ENCODE peak calls at places on chromosomes 16 and 17, in nine cellular contexts. M is RWPE2; I is A673; Q is transverse colon; B is CD8-positive, alpha-beta memory T cell; Z is GM12865; J is esophagus muscularis mucosa; L is heart left ventricle; H is CD8-positive, alpha-beta T cell. V is an unnamed sample.

GRCh38 chr16:66703359-66704215 is 7.0 kb upstream of the CMTM4 start:
- DNase-seq in J (no peak), B (no peak), I (no peak), M (no peak), L (no peak), Z (no peak), H (no peak), Q (no peak), V (no peak)

GRCh38 chr17:6046431-6046830 is 23.7 kb upstream of the WSCD1 start:
- DNase-seq in Q (no peak), L (no peak), I (no peak), H (no peak), Z (no peak), M (no peak), B (no peak), J (no peak), V (no peak)

GRCh38 chr16:80803341-80804060 is 897 bp downstream of the CDYL2 start:
- DNase-seq in B (peak), Z (peak), J (no peak), M (peak), L (peak), H (peak), Q (peak), I (peak), V (peak)

GRCh38 chr17:82373731-82374625 is 2.4 kb downstream of the UTS2R start:
- DNase-seq in B (no peak), L (no peak), J (no peak), M (peak), Q (no peak), Z (no peak), H (no peak), I (no peak), V (no peak)

GRCh38 chr16:14958970-14959369 is 15.9 kb upstream of the PDXDC1 start:
- DNase-seq in I (peak), M (no peak), H (no peak), B (no peak), Z (no peak), Q (no peak), L (no peak), J (no peak), V (no peak)

GRCh38 chr17:28347261-28347891 is 10.0 kb downstream of the POLDIP2 start:
- DNase-seq in B (no peak), H (no peak), J (no peak), Z (no peak), M (no peak), Q (no peak), L (no peak), I (no peak), V (no peak)

GRCh38 chr16:8173111-8173644 is 417.1 kb downstream of the TMEM114 start:
- DNase-seq in B (no peak), Z (peak), I (peak), H (no peak), Q (peak), M (no peak), J (no peak), L (peak), V (peak)

GRCh38 chr16:27700596-27700995 is 150.7 kb downstream of the KATNIP start:
- DNase-seq in B (no peak), Z (no peak), J (no peak), H (no peak), I (no peak), M (peak), L (no peak), Q (no peak), V (no peak)

GRCh38 chr17:15264542-15264941 is 584 bp downstream of the PMP22 start:
- DNase-seq in Q (peak), L (no peak), M (no peak), H (no peak), J (no peak), I (no peak), B (no peak), Z (no peak), V (peak)

GRCh38 chr17:15262291-15263205 is 2.6 kb downstream of the PMP22 start:
- DNase-seq in B (no peak), L (peak), M (no peak), Z (no peak), Q (peak), J (peak), I (no peak), H (no peak), V (peak)

GRCh38 chr17:15263206-15263579 is 1.9 kb downstream of the PMP22 start:
- DNase-seq in I (peak), J (peak), M (no peak), L (peak), H (no peak), B (no peak), Z (no peak), Q (peak), V (peak)

GRCh38 chr17:15265131-15265530 is at the start of gene PMP22:
- DNase-seq in H (no peak), Z (no peak), J (no peak), B (no peak), Q (peak), M (no peak), L (no peak), I (no peak), V (no peak)

DNA sequence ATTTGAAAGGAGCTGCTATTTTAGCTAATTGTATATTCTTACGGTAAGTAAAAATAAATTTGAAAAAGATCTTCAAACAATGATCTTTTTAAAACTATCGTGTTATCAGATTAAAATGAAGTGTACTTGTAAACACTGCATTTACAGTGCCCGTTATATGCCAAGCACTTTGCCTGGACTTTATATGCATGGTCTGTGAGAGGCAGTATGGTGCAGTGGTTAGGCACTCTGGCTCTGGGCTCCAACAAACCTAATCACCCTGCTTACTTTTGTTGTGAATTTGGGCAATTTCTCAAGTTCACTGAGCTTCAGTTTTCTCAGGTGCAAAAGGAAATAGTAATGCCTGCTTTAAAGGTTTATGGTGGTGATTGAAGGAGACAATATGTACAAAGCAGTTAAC is 1.4 kb downstream of the PMP22 start:
- DNase-seq in I (no peak), Z (no peak), M (no peak), B (no peak), L (no peak), J (no peak), H (no peak), Q (no peak), V (no peak)
- H3K4me3 ChIP-seq in I (no peak), Z (no peak), M (no peak), B (no peak), L (peak), J (peak), H (no peak), Q (peak), V (peak)

GRCh38 chr17:1416414-1416813 is 16.4 kb upstream of the YWHAE start:
- DNase-seq in M (no peak), B (no peak), Z (no peak), J (no peak), I (no peak), H (no peak), Q (no peak), L (no peak), V (no peak)

GRCh38 chr17:1412185-1413110 is 12.4 kb upstream of the YWHAE start:
- DNase-seq in L (no peak), B (no peak), I (no peak), Q (no peak), H (no peak), Z (no peak), M (no peak), J (no peak), V (peak)

GRCh38 chr17:1414634-1415033 is 14.6 kb upstream of the YWHAE start:
- DNase-seq in I (no peak), Z (no peak), J (no peak), Q (no peak), L (no peak), H (no peak), M (no peak), B (no peak), V (peak)

GRCh38 chr17:1413281-1413791 is 13.3 kb upstream of the YWHAE start:
- DNase-seq in Z (peak), M (peak), J (no peak), H (no peak), B (no peak), L (peak), Q (peak), I (no peak), V (peak)

DNA sequence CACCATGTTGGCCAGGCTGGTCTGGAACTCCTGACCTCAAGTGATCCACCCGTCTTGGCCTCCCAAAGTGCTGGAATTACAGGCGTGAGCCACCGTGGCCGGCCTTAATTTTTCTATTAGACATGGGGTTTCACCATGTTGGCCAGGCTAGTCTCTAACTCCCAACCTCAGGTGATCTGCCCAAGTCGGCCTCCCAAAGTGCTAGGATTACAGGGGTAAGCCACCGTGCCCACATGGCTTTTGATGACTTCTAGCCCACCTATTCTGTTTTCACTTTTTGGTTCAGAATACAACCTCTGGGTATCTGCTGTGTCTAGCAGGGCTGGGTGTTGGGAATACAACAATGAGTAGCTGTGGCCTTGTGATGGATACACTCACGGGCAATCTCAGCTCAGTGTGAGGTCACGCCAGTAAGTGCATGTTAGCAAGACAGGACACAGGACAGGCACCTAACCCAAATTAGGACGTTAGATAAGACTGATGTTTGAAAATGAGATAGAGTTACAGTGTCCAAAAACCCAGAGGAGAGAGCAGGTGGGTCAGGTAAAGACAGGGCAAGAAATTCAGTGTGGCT is 14.1 kb upstream of the YWHAE start:
- DNase-seq in B (no peak), J (no peak), M (no peak), Q (no peak), L (no peak), I (no peak), H (no peak), Z (no peak), V (no peak)
- H3K4me3 ChIP-seq in B (no peak), J (no peak), M (no peak), Q (no peak), L (no peak), I (no peak), H (no peak), Z (no peak), V (no peak)

DNA sequence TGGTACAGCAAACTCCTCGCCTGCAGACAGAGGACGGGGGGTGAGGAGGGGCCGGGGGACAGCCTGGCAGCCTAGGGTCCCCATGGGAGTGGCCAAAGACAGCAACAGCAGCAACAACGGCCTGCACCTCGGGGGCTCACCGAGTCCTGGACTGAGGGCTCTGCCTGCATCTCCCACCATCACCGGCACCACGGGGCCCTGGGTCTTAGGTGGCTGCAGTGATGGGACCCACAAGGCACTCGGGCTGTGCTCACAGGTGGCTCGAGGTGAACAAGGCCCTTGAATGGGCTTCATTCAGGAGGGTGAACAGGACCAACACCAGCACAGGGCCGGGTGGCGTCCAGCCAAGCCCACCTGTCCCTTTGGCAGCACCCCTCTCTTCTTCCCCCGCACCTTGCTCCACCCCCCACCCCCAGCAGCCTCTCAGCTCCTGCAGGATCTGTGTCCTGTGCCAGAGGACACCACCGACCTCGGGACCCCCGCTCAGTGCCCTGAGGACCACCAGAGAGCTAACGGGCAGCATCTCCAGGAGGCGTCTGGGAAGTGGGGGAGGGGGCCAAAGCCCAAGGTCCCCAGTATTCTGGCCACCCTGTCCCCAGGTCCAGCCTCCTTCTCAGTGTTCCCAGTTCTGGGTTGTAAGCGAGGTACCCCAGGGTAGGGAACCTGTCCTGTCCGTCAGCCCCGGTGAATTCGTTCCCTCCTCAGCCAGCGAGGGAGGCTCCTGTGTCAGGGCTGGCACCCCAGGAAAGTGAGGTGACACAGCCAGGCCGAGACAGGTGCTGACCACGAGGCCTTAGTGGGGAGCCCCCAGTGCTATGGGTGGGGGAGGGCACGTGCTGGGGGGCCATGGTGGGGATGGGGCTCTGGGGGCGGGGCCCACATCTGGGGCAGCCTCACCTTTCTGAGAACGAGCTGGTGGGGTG is 94.3 kb downstream of the TBC1D16 start:
- DNase-seq in M (peak), B (no peak), Z (no peak), Q (peak), I (no peak), H (no peak), J (no peak), L (peak), V (peak)
- H3K4me3 ChIP-seq in M (no peak), B (no peak), Z (no peak), Q (no peak), I (no peak), H (no peak), J (no peak), L (no peak), V (no peak)

DNA sequence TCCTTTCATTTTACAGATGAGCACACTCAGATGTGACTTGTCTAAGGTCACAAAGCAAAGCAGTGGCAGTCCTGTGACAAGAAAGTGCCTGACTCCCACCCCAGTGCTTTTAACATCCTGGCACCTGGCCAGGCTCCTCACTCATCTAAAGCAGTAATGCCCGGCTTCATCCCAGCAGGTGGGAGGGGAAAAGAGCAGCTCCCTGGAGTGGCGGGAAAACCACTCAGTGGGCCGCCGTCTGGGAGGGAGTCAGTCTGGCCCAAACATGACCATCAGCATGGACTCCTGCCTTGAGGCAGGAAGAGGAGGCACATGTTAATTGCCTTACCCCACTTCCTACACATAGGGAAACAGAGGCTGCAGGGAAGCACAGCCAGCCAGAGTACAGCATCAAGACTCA is 2.6 kb downstream of the PCGF2 start:
- DNase-seq in J (no peak), Z (no peak), Q (no peak), M (no peak), I (peak), B (no peak), L (peak), H (no peak), V (peak)
- H3K4me3 ChIP-seq in J (no peak), Z (peak), Q (no peak), M (no peak), I (peak), B (no peak), L (no peak), H (no peak), V (no peak)

GRCh38 chr16:89201467-89202377 is 1.4 kb upstream of the SLC22A31 start:
- DNase-seq in J (no peak), H (peak), I (peak), Q (peak), L (peak), B (peak), M (peak), Z (peak), V (peak)
- H3K4me3 ChIP-seq in J (peak), H (no peak), I (peak), Q (no peak), L (peak), B (no peak), M (peak), Z (no peak), V (peak)

DNA sequence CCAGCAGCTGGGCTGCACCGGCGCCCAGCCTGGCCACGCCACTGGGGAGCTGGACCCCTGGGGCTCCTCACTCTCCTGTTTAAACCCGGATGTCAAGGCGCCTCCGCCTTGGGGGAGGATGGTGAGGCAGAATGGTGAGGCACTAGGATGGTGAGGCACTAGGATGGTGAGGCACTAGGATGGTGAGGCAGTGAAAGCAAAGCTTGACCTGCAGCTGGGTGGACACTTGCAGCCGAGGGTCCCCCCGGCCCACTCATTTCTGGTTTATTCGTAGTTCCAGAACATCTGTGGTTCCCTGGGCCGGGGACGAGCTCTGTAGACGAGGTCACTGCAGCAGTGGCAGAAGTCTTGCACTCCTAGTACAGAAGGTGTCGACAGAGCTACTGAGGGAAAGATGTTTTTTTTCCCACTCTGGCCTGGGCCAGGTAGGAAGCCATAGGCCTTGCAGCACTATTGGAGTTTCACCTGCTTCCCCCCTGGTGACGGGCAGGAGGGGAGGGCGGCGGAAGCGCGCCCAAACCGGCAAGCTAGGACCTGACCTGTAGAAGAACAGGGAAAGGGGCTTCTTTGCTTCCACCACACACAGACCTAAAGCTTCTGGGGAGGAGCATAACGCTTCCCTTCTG is 1.1 kb upstream of the HNF1B start:
- DNase-seq in H (no peak), L (no peak), Q (peak), B (no peak), M (no peak), Z (no peak), I (no peak), J (no peak), V (no peak)
- H3K4me3 ChIP-seq in H (no peak), L (no peak), Q (peak), B (no peak), M (no peak), Z (peak), I (no peak), J (no peak), V (no peak)

V was measured in psoas muscle.